ENCODE peak calls at places on chromosomes 4 and X, in eight cellular contexts. P, M, X, W, A, B, F and E are unnamed samples.

GRCh38 chr4:151610229-151610628 is 150.6 kb downstream of the GATB start:
- DNase-seq in P (no peak), M (no peak), X (no peak), W (no peak), A (no peak), B (no peak), F (no peak), E (no peak)

GRCh38 chr4:87864321-87864720 is 31.6 kb downstream of the MEPE start:
- DNase-seq in P (no peak), M (no peak), X (no peak), W (no peak), A (no peak), B (no peak), F (no peak), E (no peak)

GRCh38 chrX:78944351-78944750 is 840 bp upstream of the P2RY10 start:
- DNase-seq in P (no peak), M (no peak), X (no peak), W (no peak), A (no peak), B (no peak), F (no peak), E (no peak)

GRCh38 chr4:101102114-101102752 is 245.1 kb downstream of the PPP3CA start:
- DNase-seq in P (peak; percentile 86), M (peak; percentile 66), X (no peak), W (no peak), A (no peak), B (peak; percentile 94), F (no peak), E (no peak)

GRCh38 chr4:161642708-161643107 is 521.1 kb downstream of the FSTL5 start:
- DNase-seq in P (peak; percentile 1), M (no peak), X (no peak), W (peak; percentile 27), A (peak; percentile 36), B (peak; percentile 33), F (no peak), E (peak; percentile 16)

GRCh38 chr4:183099537-183100297 is 660 bp downstream of the WWC2 start:
- DNase-seq in P (peak; percentile 29), M (peak; percentile 84), X (no peak), W (no peak), A (peak; percentile 31), B (peak; percentile 23), F (peak; percentile 74), E (peak; percentile 15)

GRCh38 chr4:85152490-85152889 is 186.0 kb upstream of the WDFY3 start:
- DNase-seq in P (no peak), M (no peak), X (no peak), W (no peak), A (no peak), B (no peak), F (no peak), E (no peak)

GRCh38 chr4:76570141-76570989 is 135.3 kb downstream of the SHROOM3 start:
- DNase-seq in P (peak; percentile 73), M (no peak), X (peak; percentile 16), W (peak; percentile 82), A (peak; percentile 86), B (peak; percentile 76), F (no peak), E (peak; percentile 77)

GRCh38 chr4:36243355-36244256 is 708 bp downstream of the ARAP2 start:
- DNase-seq in P (peak; percentile 15), M (no peak), X (no peak), W (peak; percentile 59), A (peak; percentile 47), B (peak; percentile 29), F (no peak), E (peak; percentile 70)

GRCh38 chr4:112817933-112818921 is 181.3 kb downstream of the LARP7 start:
- DNase-seq in P (peak; percentile 88), M (peak; percentile 70), X (peak; percentile 86), W (peak; percentile 66), A (peak; percentile 34), B (peak; percentile 94), F (peak; percentile 90), E (peak; percentile 83)

GRCh38 chr4:86594559-86595425 is 677 bp downstream of the PTPN13 start:
- DNase-seq in P (peak; percentile 76), M (peak; percentile 78), X (peak; percentile 66), W (peak; percentile 56), A (peak; percentile 53), B (peak; percentile 82), F (peak; percentile 63), E (peak; percentile 67)

GRCh38 chr4:78131403-78131802 is 74.3 kb downstream of the FRAS1 start:
- DNase-seq in P (no peak), M (no peak), X (no peak), W (no peak), A (no peak), B (no peak), F (no peak), E (no peak)

GRCh38 chr4:107423677-107424405 is 296.2 kb downstream of the PAPSS1 start:
- DNase-seq in P (no peak), M (no peak), X (no peak), W (peak; percentile 20), A (no peak), B (no peak), F (no peak), E (peak; percentile 30)

GRCh38 chrX:66164931-66165330 is 884 bp downstream of the HEPH start:
- DNase-seq in P (no peak), M (no peak), X (no peak), W (no peak), A (no peak), B (no peak), F (no peak), E (no peak)

GRCh38 chr4:55947254-55947882 is 1.4 kb upstream of the CEP135 start:
- DNase-seq in P (peak; percentile 36), M (no peak), X (peak; percentile 78), W (no peak), A (no peak), B (peak; percentile 22), F (no peak), E (no peak)
- H3K4me3 ChIP-seq in P (peak overlapping the region; percentile 80), M (peak overlapping the region; percentile 33), X (peak overlapping the region; percentile 78), W (no peak overlapping the region), A (peak overlapping the region; percentile 81), B (peak overlapping the region; percentile 39), F (no peak overlapping the region), E (no peak overlapping the region)

GRCh38 chr4:46937493-46937892 is 28.4 kb upstream of the COX7B2 start:
- DNase-seq in P (peak; percentile 38), M (no peak), X (peak; percentile 10), W (no peak), A (peak; percentile 21), B (peak; percentile 62), F (no peak), E (peak; percentile 36)
- TF ChIP-seq CTCF in P (peak; percentile 35), M (no peak), X (no peak), W (peak; percentile 21), A (peak; percentile 43), B (peak; percentile 54), F (no peak), E (peak; percentile 40)

DNA sequence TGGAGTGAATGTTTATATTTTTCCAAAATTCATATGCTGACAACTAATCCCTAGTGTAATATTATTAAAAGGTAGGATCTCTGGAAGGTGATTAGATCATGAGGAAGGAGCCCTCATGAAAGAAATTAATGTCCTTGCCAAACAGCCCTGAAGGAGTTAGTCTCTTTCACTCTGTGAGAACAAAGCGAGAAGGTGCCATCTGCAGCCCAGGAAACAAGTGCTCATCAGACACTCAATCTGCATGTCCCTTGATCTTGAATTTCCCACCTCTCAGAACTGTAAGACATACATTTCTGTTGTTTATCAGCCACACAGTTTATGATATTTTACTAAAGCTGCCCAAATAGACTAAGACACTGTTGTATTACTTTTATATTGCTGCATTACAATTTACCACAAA is 1283.4 kb downstream of the PCDH7 start:
- DNase-seq in P (no peak), M (no peak), X (no peak), W (no peak), A (no peak), B (no peak), F (peak; percentile 20), E (no peak)
- H3K4me3 ChIP-seq in P (no peak overlapping the region), M (no peak overlapping the region), X (no peak overlapping the region), W (no peak overlapping the region), A (no peak overlapping the region), B (no peak overlapping the region), F (no peak overlapping the region), E (no peak overlapping the region)

GRCh38 chr4:46886711-46887110 is 22.3 kb downstream of the COX7B2 start:
- DNase-seq in P (peak; percentile 34), M (no peak), X (peak; percentile 5), W (peak; percentile 9), A (peak; percentile 38), B (peak; percentile 70), F (no peak), E (peak; percentile 13)
- TF ChIP-seq CTCF in P (peak; percentile 41), M (peak; percentile 6), X (peak; percentile 17), W (no peak), A (peak; percentile 52), B (peak; percentile 60), F (peak; percentile 15), E (peak; percentile 19)

DNA sequence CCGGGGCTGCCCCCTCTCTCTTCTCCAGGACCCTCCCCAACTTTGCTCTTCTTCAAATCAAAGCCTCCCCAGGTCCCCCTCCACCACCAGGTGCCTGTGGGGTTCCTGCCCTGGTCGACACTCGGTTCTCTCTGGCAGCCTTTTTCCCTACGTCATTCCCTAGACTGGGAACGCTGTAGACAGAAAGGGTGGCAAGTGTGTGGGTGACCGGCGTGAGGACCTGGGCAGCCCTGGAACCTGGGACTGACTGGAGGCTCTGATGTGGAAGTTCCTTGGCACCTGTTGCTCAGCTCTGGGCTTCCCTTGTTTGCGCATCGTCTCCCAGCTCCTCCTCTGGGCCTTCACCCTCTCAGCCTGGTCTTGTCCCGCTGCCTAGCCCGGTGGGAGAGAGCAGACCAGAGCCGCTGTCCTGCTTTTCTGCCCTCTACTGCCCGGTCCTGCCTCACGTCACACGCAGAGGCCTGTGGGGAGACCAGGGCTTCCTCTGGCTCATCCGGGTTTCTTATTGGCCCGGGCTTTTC is 1.3 kb downstream of the TACC3 start:
- DNase-seq in P (no peak), M (peak; percentile 67), X (no peak), W (no peak), A (no peak), B (no peak), F (no peak), E (no peak)
- H3K4me3 ChIP-seq in P (peak overlapping the region; percentile 69), M (no peak overlapping the region), X (peak overlapping the region; percentile 80), W (peak overlapping the region; percentile 46), A (peak overlapping the region; percentile 94), B (no peak overlapping the region), F (peak overlapping the region; percentile 69), E (peak overlapping the region; percentile 58)